ENCODE peak calls at places on chromosomes 1 and 21, in six cellular contexts. One of them, this sample, is unnamed.

GRCh38 chr21:45469273-45470086 is 64.5 kb downstream of the COL18A1 start:
- DNase-seq in NCI-H1092: no peak
- DNase-seq in uterus: no peak
- DNase-seq in HS-5: no peak
- DNase-seq in NB4: no peak
- DNase-seq in kidney glomerular epithelial cell: no peak
- DNase-seq in this sample: no peak

GRCh38 chr1:160781129-160781808 is 14.7 kb upstream of the LY9 start:
- DNase-seq in NB4: no peak
- DNase-seq in HS-5: no peak
- DNase-seq in uterus: no peak
- DNase-seq in kidney glomerular epithelial cell: no peak
- DNase-seq in NCI-H1092: no peak
- DNase-seq in this sample: no peak

GRCh38 chr21:25566645-25567044 is 40.6 kb downstream of the MRPL39 start:
- DNase-seq in uterus: no peak
- DNase-seq in NB4: no peak
- DNase-seq in NCI-H1092: no peak
- DNase-seq in HS-5: no peak
- DNase-seq in kidney glomerular epithelial cell: no peak
- DNase-seq in this sample: no peak

GRCh38 chr1:229248821-229249817 is 21.8 kb upstream of the RAB4A start:
- DNase-seq in NB4: peak; percentile 57
- DNase-seq in kidney glomerular epithelial cell: no peak
- DNase-seq in uterus: no peak
- DNase-seq in HS-5: no peak
- DNase-seq in NCI-H1092: no peak
- DNase-seq in this sample: peak; percentile 63

GRCh38 chr1:53678948-53679825 is 59.8 kb downstream of the GLIS1 start:
- DNase-seq in NB4: no peak
- DNase-seq in uterus: no peak
- DNase-seq in HS-5: no peak
- DNase-seq in NCI-H1092: no peak
- DNase-seq in kidney glomerular epithelial cell: no peak
- DNase-seq in this sample: no peak

GRCh38 chr21:43893536-43894205 is 28.6 kb downstream of the AGPAT3 start:
- DNase-seq in uterus: no peak
- DNase-seq in HS-5: no peak
- DNase-seq in kidney glomerular epithelial cell: no peak
- DNase-seq in NCI-H1092: no peak
- DNase-seq in NB4: no peak
- DNase-seq in this sample: no peak

GRCh38 chr1:6447818-6448748 is 17.9 kb downstream of the TNFRSF25 start:
- DNase-seq in uterus: no peak
- DNase-seq in kidney glomerular epithelial cell: no peak
- DNase-seq in HS-5: no peak
- DNase-seq in NCI-H1092: no peak
- DNase-seq in NB4: no peak
- DNase-seq in this sample: no peak

GRCh38 chr1:243253211-243253926 is 1.7 kb downstream of the CEP170 start:
- DNase-seq in NCI-H1092: no peak
- DNase-seq in uterus: no peak
- DNase-seq in NB4: peak; percentile 49
- DNase-seq in kidney glomerular epithelial cell: no peak
- DNase-seq in HS-5: no peak
- DNase-seq in this sample: peak; percentile 9

GRCh38 chr1:111598534-111598933 is 21.1 kb upstream of the RAP1A start:
- DNase-seq in uterus: no peak
- DNase-seq in NB4: no peak
- DNase-seq in kidney glomerular epithelial cell: no peak
- DNase-seq in HS-5: no peak
- DNase-seq in NCI-H1092: no peak
- DNase-seq in this sample: no peak

GRCh38 chr1:52141513-52142219 is at the start of gene ZFYVE9:
- DNase-seq in kidney glomerular epithelial cell: peak; percentile 55
- DNase-seq in uterus: peak; percentile 63
- DNase-seq in HS-5: peak; percentile 13
- DNase-seq in NB4: peak; percentile 89
- DNase-seq in NCI-H1092: peak; percentile 42
- DNase-seq in this sample: peak; percentile 39

This sample was measured in MV-4-11.